ENCODE peak calls at places on chromosome 13, in six cellular contexts. Q, R, M, A, K and J are unnamed samples.

GRCh38 chr13:79995334-79995733 is 345.6 kb downstream of the SPRY2 start:
- DNase-seq in Q (no peak), R (no peak), M (peak), A (no peak), K (peak), J (no peak)

GRCh38 chr13:99383946-99384345 is 76.7 kb upstream of the GPR183 start:
- DNase-seq in Q (no peak), R (no peak), M (no peak), A (no peak), K (no peak), J (no peak)

GRCh38 chr13:73782781-73783180 is 351.4 kb downstream of the KLF12 start:
- DNase-seq in Q (no peak), R (no peak), M (no peak), A (no peak), K (no peak), J (no peak)

GRCh38 chr13:61777902-61778301 is 362.3 kb upstream of the PCDH20 start:
- DNase-seq in Q (no peak), R (no peak), M (no peak), A (no peak), K (peak), J (no peak)

GRCh38 chr13:46475586-46475991 is 77.4 kb upstream of the LRCH1 start:
- DNase-seq in Q (no peak), R (no peak), M (peak), A (no peak), K (peak), J (no peak)

GRCh38 chr13:95020298-95020987 is 280.8 kb downstream of the ABCC4 start:
- DNase-seq in Q (no peak), R (no peak), M (no peak), A (no peak), K (no peak), J (no peak)

GRCh38 chr13:40189885-40190655 is 476.4 kb downstream of the FOXO1 start:
- DNase-seq in Q (no peak), R (no peak), M (no peak), A (no peak), K (peak), J (peak)

GRCh38 chr13:52359534-52359933 is 46.4 kb downstream of the THSD1 start:
- DNase-seq in Q (no peak), R (no peak), M (peak), A (no peak), K (peak), J (no peak)

GRCh38 chr13:87999791-88000190 is 328.6 kb downstream of the SLITRK5 start:
- DNase-seq in Q (no peak), R (no peak), M (no peak), A (no peak), K (no peak), J (no peak)

GRCh38 chr13:29858231-29858630 is 7.8 kb upstream of the UBL3 start:
- DNase-seq in Q (no peak), R (no peak), M (no peak), A (no peak), K (no peak), J (no peak)

GRCh38 chr13:48431987-48432615 is 19.2 kb upstream of the LPAR6 start:
- DNase-seq in Q (no peak), R (no peak), M (peak), A (no peak), K (peak), J (no peak)

GRCh38 chr13:32195713-32196112 is 119.5 kb downstream of the ZAR1L start:
- DNase-seq in Q (no peak), R (no peak), M (no peak), A (no peak), K (peak), J (no peak)

GRCh38 chr13:89783221-89783755 is 1564.2 kb upstream of the MIR17HG start:
- DNase-seq in Q (no peak), R (no peak), M (no peak), A (no peak), K (no peak), J (no peak)

GRCh38 chr13:67139551-67139950 is 90.6 kb downstream of the PCDH9 start:
- DNase-seq in Q (no peak), R (no peak), M (no peak), A (no peak), K (no peak), J (no peak)

GRCh38 chr13:113398963-113399754 is 35.2 kb upstream of the GRTP1 start:
- DNase-seq in Q (no peak), R (no peak), M (peak), A (no peak), K (no peak), J (no peak)

GRCh38 chr13:24270639-24271131 is 38.7 kb upstream of the C1QTNF9 start:
- DNase-seq in Q (peak), R (no peak), M (peak), A (peak), K (peak), J (peak)

GRCh38 chr13:41917641-41918040 is 43.3 kb downstream of the VWA8 start:
- DNase-seq in Q (no peak), R (no peak), M (peak), A (no peak), K (peak), J (no peak)

GRCh38 chr13:50611117-50611781 is 232.2 kb downstream of the DLEU7 start:
- DNase-seq in Q (no peak), R (no peak), M (no peak), A (no peak), K (no peak), J (no peak)

GRCh38 chr13:113400621-113401451 is 36.9 kb upstream of the GRTP1 start:
- DNase-seq in Q (no peak), R (no peak), M (peak), A (peak), K (no peak), J (no peak)

GRCh38 chr13:70353096-70353495 is 244.8 kb upstream of the KLHL1 start:
- DNase-seq in Q (no peak), R (no peak), M (no peak), A (no peak), K (no peak), J (no peak)

GRCh38 chr13:109989686-109990085 is 203.3 kb upstream of the IRS2 start:
- DNase-seq in Q (no peak), R (no peak), M (peak), A (no peak), K (peak), J (no peak)

GRCh38 chr13:21060063-21060826 is 1.1 kb downstream of the LATS2 start:
- DNase-seq in Q (no peak), R (peak), M (peak), A (peak), K (peak), J (peak)

GRCh38 chr13:66477816-66478215 is 752.3 kb downstream of the PCDH9 start:
- DNase-seq in Q (no peak), R (no peak), M (peak), A (no peak), K (no peak), J (no peak)

GRCh38 chr13:28347456-28348371 is 147.2 kb downstream of the FLT1 start:
- DNase-seq in Q (no peak), R (no peak), M (no peak), A (no peak), K (no peak), J (no peak)

GRCh38 chr13:33710924-33711323 is 107.0 kb upstream of the RFC3 start:
- DNase-seq in Q (no peak), R (no peak), M (no peak), A (no peak), K (no peak), J (no peak)

GRCh38 chr13:57553932-57554331 is 77.6 kb upstream of the PCDH17 start:
- DNase-seq in Q (no peak), R (no peak), M (no peak), A (no peak), K (no peak), J (no peak)

GRCh38 chr13:30752201-30752797 is 17.0 kb downstream of the ALOX5AP start:
- DNase-seq in Q (no peak), R (no peak), M (no peak), A (peak), K (peak), J (no peak)

GRCh38 chr13:60707878-60708277 is 310.9 kb downstream of the TDRD3 start:
- DNase-seq in Q (no peak), R (no peak), M (no peak), A (no peak), K (no peak), J (no peak)

GRCh38 chr13:20901668-20902437 is 693 bp downstream of the XPO4 start:
- DNase-seq in Q (no peak), R (peak), M (peak), A (peak), K (peak), J (peak)

GRCh38 chr13:92303428-92303827 is 905.0 kb downstream of the GPC5 start:
- DNase-seq in Q (no peak), R (no peak), M (peak), A (no peak), K (peak), J (no peak)

GRCh38 chr13:64154514-64154913 is 2738.9 kb upstream of the PCDH20 start:
- DNase-seq in Q (no peak), R (no peak), M (peak), A (no peak), K (peak), J (no peak)
- TF ChIP-seq CTCF in Q (no peak), R (no peak), M (peak), A (no peak), K (peak), J (peak)

DNA sequence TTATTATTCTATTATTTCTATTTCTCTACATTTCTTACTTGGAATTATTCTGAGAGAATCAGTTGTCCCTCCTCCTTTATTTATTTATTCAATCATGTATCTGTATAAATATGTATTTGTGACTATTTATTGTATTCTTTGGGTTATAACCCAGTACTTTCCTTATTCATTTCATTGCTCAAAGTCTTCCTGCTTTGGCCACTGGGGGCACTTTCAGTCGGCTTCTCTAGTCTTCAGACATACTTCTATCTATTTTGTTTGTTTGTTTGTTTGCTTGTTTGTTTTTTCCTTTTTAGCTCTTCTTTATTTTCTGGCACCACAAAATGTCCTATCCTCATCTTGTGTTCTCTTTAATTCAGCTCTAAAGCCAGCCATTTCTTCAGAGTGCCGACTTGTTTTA is 260.4 kb downstream of the NALCN start:
- DNase-seq in Q (no peak), R (no peak), M (no peak), A (no peak), K (no peak), J (no peak)
- TF ChIP-seq CTCF in Q (peak), R (peak), M (peak), A (peak), K (peak), J (peak)

DNA sequence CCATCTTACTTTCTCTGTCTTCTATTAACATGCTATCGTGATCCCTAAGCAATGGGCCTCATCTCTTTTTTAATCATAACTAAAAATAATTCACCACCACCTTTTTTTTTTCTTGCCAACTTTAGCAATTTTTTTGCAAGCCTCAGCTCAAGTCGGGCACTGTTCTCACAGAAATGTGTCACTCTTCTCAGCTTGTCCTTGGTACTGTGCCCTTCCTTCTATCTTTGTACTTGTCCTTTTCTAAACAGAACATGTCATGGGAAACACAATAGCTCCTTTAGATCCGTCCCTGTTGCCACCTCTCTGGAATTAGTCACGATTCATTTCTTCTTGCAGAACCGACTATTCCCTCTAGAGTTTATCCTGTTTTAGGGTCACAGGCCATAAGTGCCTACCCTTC is 10.3 kb downstream of the SERP2 start:
- DNase-seq in Q (no peak), R (no peak), M (no peak), A (no peak), K (no peak), J (no peak)
- TF ChIP-seq CTCF in Q (no peak), R (no peak), M (no peak), A (no peak), K (no peak), J (no peak)

DNA sequence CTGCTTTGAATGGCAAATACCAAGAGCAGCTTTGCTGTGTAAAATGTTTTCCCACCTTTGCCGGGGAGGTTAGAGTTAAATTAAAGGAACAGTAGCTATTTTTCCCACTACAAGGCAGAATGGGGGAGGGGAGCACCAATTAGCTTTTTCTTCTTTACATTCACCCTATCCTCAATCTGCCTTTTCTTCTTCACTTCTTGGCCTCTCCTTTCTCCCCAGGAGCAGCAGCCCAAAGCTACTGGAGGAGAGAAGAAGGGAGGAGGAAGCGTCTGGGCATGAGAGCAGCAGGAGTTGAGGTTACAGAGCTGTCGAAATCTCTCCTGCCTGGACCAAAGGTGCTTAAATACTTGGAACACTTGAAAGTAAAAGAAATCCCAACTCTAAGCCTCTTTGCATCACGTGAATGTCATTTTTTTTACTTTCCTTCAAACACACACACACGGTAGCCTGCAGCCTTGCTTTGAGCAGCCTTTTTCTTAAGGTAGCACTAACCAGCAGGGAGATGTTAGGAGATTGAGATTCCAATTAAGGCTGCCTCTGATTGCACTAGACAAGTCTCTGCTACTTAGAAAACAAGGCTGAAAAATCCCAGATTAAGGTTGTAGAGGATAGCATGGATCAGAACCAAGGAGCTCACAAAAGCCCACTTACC is 38.9 kb upstream of the WASF3 start:
- DNase-seq in Q (no peak), R (no peak), M (no peak), A (no peak), K (no peak), J (no peak)
- TF ChIP-seq CTCF in Q (no peak), R (no peak), M (no peak), A (no peak), K (no peak), J (no peak)